ENCODE peak calls at places on chromosomes 6 and 20, in six cellular contexts. M is T-helper 1 cell, R is T-cell, V is GM10248, S is adipocyte, D is HS-5. H is an unnamed sample.

GRCh38 chr6:157860505-157860991 is 37.5 kb downstream of the SNX9 start:
- DNase-seq in M (no peak), R (no peak), V (no peak), S (peak), D (no peak), H (peak)

GRCh38 chr20:23242104-23242503 is 108.5 kb upstream of the NXT1 start:
- DNase-seq in M (no peak), R (no peak), V (no peak), S (no peak), D (no peak), H (no peak)

GRCh38 chr6:135087803-135088202 is 33.2 kb upstream of the HBS1L start:
- DNase-seq in M (peak), R (peak), V (no peak), S (no peak), D (no peak), H (peak)

GRCh38 chr6:48151142-48151541 is 40.1 kb upstream of the PTCHD4 start:
- DNase-seq in M (no peak), R (no peak), V (no peak), S (peak), D (peak), H (no peak)

GRCh38 chr20:62617711-62618483 is 24.4 kb upstream of the SLCO4A1 start:
- DNase-seq in M (no peak), R (peak), V (peak), S (no peak), D (no peak), H (no peak)

GRCh38 chr6:113908801-113909200 is 51.7 kb downstream of the MARCKS start:
- DNase-seq in M (no peak), R (no peak), V (no peak), S (peak), D (no peak), H (no peak)

GRCh38 chr6:82072771-82073170 is 174.8 kb downstream of the IBTK start:
- DNase-seq in M (no peak), R (no peak), V (no peak), S (peak), D (peak), H (no peak)

GRCh38 chr20:18005170-18005989 is 36.6 kb downstream of the MGME1 start:
- DNase-seq in M (no peak), R (no peak), V (peak), S (no peak), D (no peak), H (no peak)

GRCh38 chr6:163866192-163866591 is 451.7 kb downstream of the QKI start:
- DNase-seq in M (no peak), R (no peak), V (no peak), S (no peak), D (no peak), H (no peak)

GRCh38 chr6:5323979-5324378 is 62.7 kb downstream of the FARS2 start:
- DNase-seq in M (no peak), R (no peak), V (no peak), S (no peak), D (no peak), H (no peak)

GRCh38 chr6:123518441-123519190 is 118.1 kb downstream of the TRDN start:
- DNase-seq in M (no peak), R (no peak), V (no peak), S (no peak), D (no peak), H (no peak)

GRCh38 chr6:18312368-18312767 is 48.0 kb upstream of the DEK start:
- DNase-seq in M (no peak), R (no peak), V (no peak), S (no peak), D (no peak), H (no peak)

GRCh38 chr6:894274-894673 is 201.3 kb upstream of the EXOC2 start:
- DNase-seq in M (no peak), R (no peak), V (no peak), S (no peak), D (no peak), H (no peak)

GRCh38 chr20:57819981-57820380 is 110.2 kb upstream of the PMEPA1 start:
- DNase-seq in M (no peak), R (no peak), V (no peak), S (no peak), D (no peak), H (no peak)

GRCh38 chr20:1392693-1393506 is at the start of gene FKBP1A:
- DNase-seq in M (peak), R (peak), V (peak), S (peak), D (peak), H (peak)

H was measured in DND-41.